ENCODE peak calls at places on chromosomes 13 and 19, in ten cellular contexts. W, E, S, T, O, R, M, D, X and J are unnamed samples.

GRCh38 chr13:91946498-91947070 is 548.2 kb downstream of the GPC5 start:
- DNase-seq in D (no peak), T (peak; percentile 12), R (no peak), W (peak; percentile 0), X (peak; percentile 63), M (peak; percentile 3), O (no peak), S (peak; percentile 15), E (no peak), J (no peak)

GRCh38 chr19:8311461-8312260 is 3.5 kb upstream of the CD320 start:
- DNase-seq in M (no peak), X (no peak), E (peak; percentile 80), O (peak; percentile 9), T (peak; percentile 2), S (no peak), D (no peak), W (no peak), R (peak; percentile 41), J (no peak)

GRCh38 chr19:16013181-16013850 is 63.0 kb upstream of the TPM4 start:
- DNase-seq in M (no peak), E (no peak), O (no peak), T (no peak), R (no peak), W (no peak), X (no peak), D (no peak), S (no peak), J (no peak)

GRCh38 chr19:16368385-16369305 is 44.0 kb downstream of the KLF2 start:
- DNase-seq in S (no peak), E (no peak), X (no peak), D (no peak), O (no peak), M (no peak), R (no peak), W (no peak), T (no peak), J (no peak)

GRCh38 chr13:112519517-112520060 is 68.4 kb downstream of the TUBGCP3 start:
- DNase-seq in X (no peak), S (no peak), T (no peak), D (no peak), R (no peak), M (no peak), O (no peak), W (no peak), E (no peak), J (no peak)

GRCh38 chr13:74047925-74048324 is 86.3 kb downstream of the KLF12 start:
- DNase-seq in X (peak; percentile 13), W (peak; percentile 34), S (no peak), R (no peak), O (peak; percentile 28), D (no peak), M (no peak), E (peak; percentile 35), T (no peak), J (no peak)

GRCh38 chr19:17766543-17767131 is 15.4 kb downstream of the FCHO1 start:
- DNase-seq in O (peak; percentile 89), S (peak; percentile 86), D (peak; percentile 80), T (peak; percentile 92), R (peak; percentile 63), X (peak; percentile 93), E (peak; percentile 96), M (peak; percentile 36), W (peak; percentile 79), J (peak; percentile 85)

GRCh38 chr19:8585894-8586750 is 8.9 kb upstream of the MYO1F start:
- DNase-seq in X (peak; percentile 90), M (no peak), O (peak; percentile 61), W (no peak), D (no peak), T (peak; percentile 82), E (peak; percentile 77), S (peak; percentile 86), R (no peak), J (no peak)

GRCh38 chr13:97781891-97782305 is 171.6 kb upstream of the IPO5 start:
- DNase-seq in E (no peak), W (no peak), O (no peak), X (no peak), T (no peak), D (peak; percentile 86), R (no peak), S (no peak), M (no peak), J (no peak)

GRCh38 chr19:5690955-5691204 is 785 bp downstream of the RPL36 start:
- DNase-seq in S (no peak), W (no peak), M (no peak), R (no peak), E (no peak), D (no peak), T (no peak), X (no peak), O (no peak), J (no peak)

GRCh38 chr19:46976845-46977320 is 42.8 kb upstream of the NPAS1 start:
- DNase-seq in W (peak; percentile 86), D (peak; percentile 67), E (no peak), S (peak; percentile 57), O (peak; percentile 43), X (peak; percentile 74), M (no peak), T (no peak), R (no peak), J (no peak)

GRCh38 chr19:46974181-46974580 is 45.5 kb upstream of the NPAS1 start:
- DNase-seq in W (no peak), O (no peak), T (no peak), R (no peak), S (no peak), X (no peak), M (no peak), E (no peak), D (no peak), J (no peak)

GRCh38 chr19:46977548-46977947 is 42.1 kb upstream of the NPAS1 start:
- DNase-seq in E (no peak), W (no peak), R (no peak), O (no peak), M (no peak), X (no peak), T (no peak), D (peak; percentile 23), S (no peak), J (no peak)

GRCh38 chr19:46975918-46976782 is 43.5 kb upstream of the NPAS1 start:
- DNase-seq in E (peak; percentile 74), M (peak; percentile 94), S (peak; percentile 44), O (peak; percentile 97), W (peak; percentile 100), X (peak; percentile 84), R (peak; percentile 95), D (peak; percentile 94), T (no peak), J (peak; percentile 42)

DNA sequence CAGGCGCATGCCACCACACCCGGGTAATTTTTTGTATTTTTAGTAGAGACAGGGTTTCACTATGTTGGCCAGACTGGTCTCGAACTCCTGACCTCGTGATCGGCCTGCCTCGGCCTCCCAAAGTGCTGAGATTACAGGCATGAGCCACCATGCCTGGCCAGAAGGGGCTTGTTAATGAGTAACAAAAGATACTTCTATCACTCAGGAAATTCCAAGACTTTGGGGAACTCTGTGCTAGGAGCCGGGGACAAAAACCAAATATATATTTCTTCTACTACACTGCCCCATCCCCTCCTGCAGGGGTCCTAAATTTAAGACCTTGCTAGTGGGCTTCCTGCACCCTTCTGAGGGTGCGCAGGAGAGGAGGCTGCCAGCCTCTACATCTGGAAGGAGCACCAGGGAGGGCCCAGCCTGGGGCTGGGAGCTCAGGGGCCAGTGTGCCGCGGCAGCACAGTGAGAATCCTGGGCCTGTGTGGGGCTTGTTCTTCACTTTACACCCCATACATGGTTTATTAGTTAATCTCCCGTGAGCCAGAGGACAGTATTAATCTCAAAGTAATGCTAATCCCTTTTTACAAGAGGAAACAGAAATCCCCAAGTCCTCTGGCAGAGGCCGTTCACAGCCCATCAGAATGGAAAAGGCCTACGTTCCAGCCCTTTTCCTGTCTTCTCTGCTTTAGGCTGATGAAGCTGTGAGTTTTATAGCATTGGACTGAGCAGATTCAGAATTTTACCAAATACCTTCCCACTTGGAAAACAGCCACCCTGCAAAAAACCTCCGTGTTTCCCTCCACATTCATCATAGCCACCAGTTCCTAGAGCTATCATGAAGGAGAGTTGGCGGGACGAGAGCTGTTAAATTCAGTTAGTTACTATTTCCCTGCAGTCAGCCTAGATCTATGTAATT is 44.4 kb upstream of the NPAS1 start:
- DNase-seq in S (no peak), W (peak; percentile 74), O (no peak), X (peak; percentile 42), R (no peak), T (no peak), D (no peak), E (no peak), M (no peak), J (no peak)
- TF ChIP-seq CTCF in S (no peak), W (no peak), O (no peak), X (no peak), R (no peak), T (no peak), D (no peak), E (no peak), M (no peak), J (no peak)

GRCh38 chr13:96172066-96172465 is 82.2 kb downstream of the HS6ST3 start:
- DNase-seq in E (no peak), M (no peak), T (no peak), W (peak; percentile 2), S (no peak), D (no peak), O (no peak), X (no peak), R (no peak), J (no peak)
- TF ChIP-seq CTCF in E (no peak), M (no peak), T (no peak), W (no peak), S (no peak), D (no peak), O (no peak), X (no peak), R (no peak), J (no peak)

DNA sequence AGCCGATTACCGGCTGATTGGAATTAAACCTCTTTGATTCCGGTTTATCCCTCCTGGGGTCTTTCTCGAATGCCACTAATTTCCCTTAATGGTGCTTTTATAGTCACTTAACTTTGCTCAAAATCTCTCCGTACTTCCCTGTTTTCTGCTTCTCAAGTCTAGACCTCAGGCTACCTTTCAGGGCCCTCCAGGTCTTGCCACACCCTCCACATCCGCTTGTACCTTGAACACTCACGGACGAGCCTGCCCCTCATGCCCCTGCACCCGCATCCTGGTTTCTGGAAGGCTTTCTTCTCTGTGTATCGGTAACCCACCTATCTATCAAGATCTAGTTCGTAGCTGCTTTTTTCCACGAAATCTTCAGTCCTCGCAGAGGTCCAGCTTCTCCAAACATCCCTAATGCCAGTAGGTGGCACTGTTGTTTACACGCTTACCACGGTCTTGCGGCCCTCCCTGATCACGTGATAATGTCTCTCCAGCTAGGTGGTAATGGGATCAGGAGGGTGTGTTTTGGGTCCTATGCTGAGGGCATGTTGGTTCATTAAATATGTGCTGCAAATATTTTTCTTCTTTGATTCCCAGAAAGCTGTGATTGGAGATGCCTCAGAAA is 13.8 kb downstream of the ATP12A start:
- DNase-seq in E (no peak), D (peak; percentile 60), R (no peak), T (peak; percentile 68), X (peak; percentile 86), S (peak; percentile 61), M (no peak), O (peak; percentile 46), W (peak; percentile 46), J (no peak)
- TF ChIP-seq CTCF in E (peak; percentile 34), D (peak; percentile 66), R (no peak), T (peak; percentile 76), X (peak; percentile 90), S (peak; percentile 72), M (peak; percentile 44), O (no peak), W (peak; percentile 55), J (peak; percentile 44)

GRCh38 chr19:41601771-41602170 is 25.1 kb downstream of the CEACAM4 start:
- DNase-seq in O (peak; percentile 9), W (no peak), R (no peak), D (no peak), S (no peak), M (no peak), E (no peak), T (no peak), X (no peak), J (no peak)
- TF ChIP-seq CTCF in O (no peak), W (no peak), R (no peak), D (no peak), S (no peak), M (no peak), E (no peak), T (no peak), X (no peak), J (no peak)